ENCODE peak calls at places on chromosomes 5 and 9, in eight cellular contexts. Y is cardiac muscle cell; X is adipocyte; J is adrenal gland; F is tibial nerve; N is CD8-positive, alpha-beta T cell; S is A549; Q is Peyer's patch. L is an unnamed sample. For H3K9me3, the result is how much of the 10 kb centered on the place peaks cover.

GRCh38 chr9:13898957-13899356 is 415.0 kb downstream of the NFIB start:
- DNase-seq in N (no peak), J (no peak), S (no peak), X (no peak), Q (no peak), F (no peak), Y (no peak), L (peak)

GRCh38 chr5:135534609-135535419 is 950 bp downstream of the NEUROG1 start:
- DNase-seq in Q (no peak), Y (no peak), X (no peak), J (no peak), N (no peak), F (no peak), S (no peak), L (peak)

GRCh38 chr9:79651251-79651795 is 79.6 kb downstream of the TLE4 start:
- DNase-seq in X (no peak), F (no peak), J (no peak), Q (no peak), S (no peak), Y (no peak), N (no peak), L (no peak)

GRCh38 chr9:72565535-72565934 is 44.1 kb downstream of the TMC1 start:
- DNase-seq in F (no peak), N (no peak), X (no peak), S (no peak), J (no peak), Q (no peak), Y (no peak), L (no peak)

GRCh38 chr5:53671447-53671846 is 111.0 kb downstream of the NDUFS4 start:
- DNase-seq in Y (no peak), S (no peak), Q (no peak), F (no peak), N (no peak), J (no peak), X (no peak), L (no peak)

GRCh38 chr5:1132570-1132969 is 20.7 kb upstream of the SLC12A7 start:
- DNase-seq in F (no peak), S (no peak), Q (no peak), Y (no peak), X (no peak), N (no peak), J (no peak), L (no peak)

GRCh38 chr5:133527311-133527710 is 85.0 kb downstream of the FSTL4 start:
- DNase-seq in S (no peak), X (peak), F (no peak), J (no peak), Q (no peak), Y (no peak), N (no peak), L (peak)

GRCh38 chr5:143002459-143003327 is 232.5 kb downstream of the ARHGAP26 start:
- DNase-seq in Q (peak), N (peak), F (peak), Y (no peak), J (no peak), S (peak), X (peak), L (no peak)

GRCh38 chr9:130301483-130302286 is 36.1 kb downstream of the HMCN2 start:
- DNase-seq in F (peak), N (no peak), S (no peak), X (peak), J (no peak), Q (peak), Y (no peak), L (no peak)

GRCh38 chr5:44951371-44951770 is 142.6 kb downstream of the MRPS30 start:
- DNase-seq in Q (no peak), S (no peak), X (no peak), J (no peak), F (no peak), N (no peak), Y (no peak), L (no peak)

GRCh38 chr5:38591450-38591849 is 35.0 kb upstream of the LIFR start:
- DNase-seq in S (no peak), X (peak), Q (no peak), Y (no peak), N (no peak), F (no peak), J (no peak), L (no peak)

GRCh38 chr9:104815851-104816565 is 52.1 kb downstream of the NIPSNAP3B start:
- DNase-seq in J (no peak), Y (no peak), S (no peak), X (no peak), F (no peak), N (no peak), Q (no peak), L (no peak)

GRCh38 chr5:112124788-112125187 is 294.3 kb downstream of the EPB41L4A start:
- DNase-seq in N (no peak), X (no peak), F (no peak), J (no peak), Y (no peak), Q (no peak), S (no peak), L (no peak)

GRCh38 chr5:54220230-54221040 is 89.9 kb downstream of the ARL15 start:
- DNase-seq in N (no peak), F (no peak), Q (no peak), X (no peak), J (no peak), S (no peak), Y (no peak), L (no peak)

GRCh38 chr5:11715797-11716196 is 188.4 kb downstream of the CTNND2 start:
- DNase-seq in Q (no peak), N (no peak), Y (no peak), S (no peak), X (no peak), J (no peak), F (no peak), L (no peak)

GRCh38 chr5:133370281-133370890 is 242.0 kb downstream of the FSTL4 start:
- DNase-seq in X (no peak), N (no peak), S (no peak), Q (no peak), F (no peak), Y (no peak), J (no peak), L (peak)

GRCh38 chr5:172648755-172649154 is 7.7 kb downstream of the NEURL1B start:
- DNase-seq in X (no peak), S (no peak), Y (no peak), Q (no peak), J (no peak), F (no peak), N (no peak), L (no peak)

GRCh38 chr9:18926513-18926912 is 106.5 kb downstream of the SAXO1 start:
- DNase-seq in Y (no peak), F (no peak), J (no peak), S (no peak), X (no peak), Q (no peak), N (no peak), L (no peak)

GRCh38 chr5:135544666-135545045 is 8.9 kb upstream of the NEUROG1 start:
- DNase-seq in F (no peak), S (no peak), N (no peak), Q (no peak), J (no peak), Y (no peak), X (no peak), L (no peak)

GRCh38 chr5:168218746-168219145 is 72.7 kb upstream of the WWC1 start:
- DNase-seq in Y (no peak), X (no peak), S (no peak), Q (no peak), F (no peak), J (no peak), N (no peak), L (no peak)

GRCh38 chr5:146283344-146283761 is 55.3 kb upstream of the POU4F3 start:
- DNase-seq in Y (no peak), Q (no peak), F (no peak), J (no peak), N (no peak), X (peak), S (peak), L (peak)

GRCh38 chr5:103522586-103522985 is 40.0 kb downstream of the NUDT12 start:
- DNase-seq in Y (peak), Q (no peak), X (no peak), F (no peak), S (no peak), N (no peak), J (no peak), L (peak)

DNA sequence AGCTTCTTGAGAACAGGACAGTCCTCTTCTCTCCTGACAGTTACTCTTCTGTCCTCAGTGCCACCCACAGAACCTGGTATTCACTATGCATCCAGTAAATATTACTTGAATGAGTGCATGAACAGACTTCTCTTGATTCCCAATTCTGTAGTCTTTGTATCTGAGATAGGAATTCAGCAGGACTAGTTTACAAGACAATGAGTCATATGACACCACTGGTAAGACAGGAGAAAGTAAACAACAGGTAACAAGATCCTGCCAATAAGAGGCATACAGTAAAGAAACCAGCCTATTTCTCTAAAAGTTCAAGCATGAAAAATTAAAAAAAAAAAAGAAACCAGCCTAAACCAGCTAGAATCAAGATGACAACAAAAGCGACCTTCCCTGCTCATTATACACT is 6.2 kb downstream of the ZNF883 start:
- DNase-seq in X (no peak), S (no peak), F (no peak), N (no peak), J (no peak), Y (no peak), Q (no peak), L (no peak)
- H3K9me3 ChIP-seq in X (half or more), S (under half), F (under half), N (under half), J (under half), Y (under half), Q (under half), L (under half)

GRCh38 chr9:118058227-118058626 is 354.0 kb downstream of the TLR4 start:
- DNase-seq in S (no peak), Y (no peak), J (no peak), X (no peak), N (no peak), F (no peak), Q (no peak), L (no peak)

GRCh38 chr9:118059520-118060278 is 355.5 kb downstream of the TLR4 start:
- DNase-seq in N (no peak), S (peak), J (peak), F (peak), Q (no peak), X (peak), Y (peak), L (peak)
- H3K9me3 ChIP-seq in N (under half), S (under half), J (under half), F (under half), Q (under half), X (under half), Y (under half), L (under half)

GRCh38 chr5:12902611-12903010 is 998.4 kb upstream of the CTNND2 start:
- DNase-seq in N (no peak), S (no peak), J (no peak), Y (no peak), F (no peak), Q (no peak), X (no peak), L (no peak)

GRCh38 chr5:12896086-12896485 is 991.8 kb upstream of the CTNND2 start:
- DNase-seq in Y (no peak), S (no peak), N (no peak), X (no peak), J (no peak), Q (no peak), F (no peak), L (no peak)

GRCh38 chr5:12901696-12902095 is 997.5 kb upstream of the CTNND2 start:
- DNase-seq in F (no peak), S (no peak), J (no peak), Q (no peak), Y (no peak), X (no peak), N (no peak), L (no peak)
- H3K9me3 ChIP-seq in F (under half), S (under half), J (under half), Q (under half), Y (under half), X (under half), N (under half), L (under half)

DNA sequence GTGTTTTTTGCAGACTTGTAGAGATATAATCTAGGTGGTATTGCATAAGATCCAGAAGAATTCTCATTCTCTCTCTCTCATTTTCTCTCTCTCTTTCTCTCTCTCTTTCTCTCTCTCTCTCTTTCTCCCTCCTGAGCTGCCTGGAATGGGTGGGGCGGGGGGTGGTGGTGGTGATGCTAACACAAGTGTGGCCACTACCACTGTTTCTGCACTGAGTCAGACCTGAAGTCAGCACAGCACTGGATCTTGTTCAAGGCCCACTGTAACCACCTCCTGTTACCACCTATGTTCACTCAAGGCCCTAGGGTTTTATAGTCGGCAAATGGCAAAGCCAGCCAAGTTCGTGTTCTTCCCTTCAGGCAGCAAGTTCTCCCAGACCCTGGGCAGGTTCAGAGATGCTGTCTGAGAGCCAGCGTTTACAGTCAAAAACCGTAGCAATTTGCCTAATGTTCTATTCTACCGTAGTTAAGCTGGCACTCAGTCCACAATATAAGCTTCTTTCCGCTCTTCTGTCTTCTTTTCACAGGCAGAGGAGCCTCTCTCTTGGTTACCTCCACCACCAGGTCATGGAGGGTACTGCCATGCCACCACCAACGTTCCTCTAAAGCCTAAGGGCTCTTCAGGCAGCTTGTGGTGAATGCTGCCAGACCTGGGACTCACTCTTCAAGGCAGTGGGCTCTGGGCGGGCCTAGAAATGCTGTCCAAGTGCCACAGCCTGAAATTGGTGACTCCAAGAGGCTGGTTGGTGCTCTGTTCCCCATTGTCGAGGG is 235.7 kb upstream of the PRR16 start:
- DNase-seq in F (no peak), N (no peak), Q (no peak), J (no peak), X (peak), S (peak), Y (no peak), L (no peak)
- H3K9me3 ChIP-seq in F (under half), N (under half), Q (under half), J (under half), X (under half), S (under half), Y (under half), L (under half)

GRCh38 chr9:23962101-23962500 is 136.1 kb upstream of the ELAVL2 start:
- DNase-seq in F (no peak), Y (no peak), N (no peak), S (no peak), X (no peak), Q (no peak), J (no peak), L (no peak)
- H3K9me3 ChIP-seq in F (under half), Y (under half), N (under half), S (under half), X (under half), Q (under half), J (under half), L (under half)

L was measured in hepatocyte.